ENCODE peak calls at places on chromosomes 2 and 18, in six cellular contexts. V, Z, F, E, M and P are unnamed samples.
A peak's percentile ranks its signal among the peaks of the same experiment; 100 is the strongest.

GRCh38 chr2:198040820-198041219 is 236.4 kb downstream of the PLCL1 start:
- DNase-seq in V (no peak), Z (no peak), F (no peak), E (no peak), M (no peak), P (no peak)

GRCh38 chr2:47937677-47938076 is 31.4 kb upstream of the FBXO11 start:
- DNase-seq in V (no peak), Z (no peak), F (no peak), E (no peak), M (no peak), P (no peak)

GRCh38 chr2:72271766-72272615 is 124.3 kb upstream of the CYP26B1 start:
- DNase-seq in V (no peak), Z (peak; percentile 56), F (no peak), E (no peak), M (no peak), P (no peak)

GRCh38 chr2:151481744-151482143 is 72.0 kb downstream of the RIF1 start:
- DNase-seq in V (no peak), Z (no peak), F (no peak), E (no peak), M (no peak), P (no peak)

GRCh38 chr18:76348267-76349066 is 146.6 kb downstream of the ZNF516 start:
- DNase-seq in V (no peak), Z (no peak), F (no peak), E (no peak), M (no peak), P (peak; percentile 37)

GRCh38 chr2:74004212-74005182 is 19.8 kb downstream of the TET3 start:
- DNase-seq in V (no peak), Z (no peak), F (no peak), E (no peak), M (no peak), P (no peak)

GRCh38 chr2:16128746-16129610 is 188.6 kb downstream of the MYCN start:
- DNase-seq in V (no peak), Z (peak; percentile 2), F (no peak), E (no peak), M (no peak), P (peak; percentile 0)

GRCh38 chr2:33497177-33497787 is 20.8 kb downstream of the RASGRP3 start:
- DNase-seq in V (peak; percentile 91), Z (no peak), F (no peak), E (no peak), M (no peak), P (no peak)

GRCh38 chr2:178412047-178412446 is 38.9 kb downstream of the PRKRA start:
- DNase-seq in V (no peak), Z (peak; percentile 36), F (no peak), E (no peak), M (no peak), P (no peak)

GRCh38 chr2:47174731-47175361 is 19.7 kb upstream of the STPG4 start:
- DNase-seq in V (peak; percentile 75), Z (peak; percentile 90), F (peak; percentile 69), E (peak; percentile 48), M (peak; percentile 74), P (peak; percentile 82)

GRCh38 chr18:80166725-80167124 is 57.7 kb downstream of the ADNP2 start:
- DNase-seq in V (no peak), Z (no peak), F (no peak), E (peak; percentile 7), M (no peak), P (no peak)

GRCh38 chr2:231392431-231393148 is 2.9 kb upstream of the B3GNT7 start:
- DNase-seq in V (no peak), Z (no peak), F (no peak), E (no peak), M (no peak), P (no peak)

GRCh38 chr2:203461736-203462135 is 73.4 kb downstream of the RAPH1 start:
- DNase-seq in V (no peak), Z (no peak), F (no peak), E (no peak), M (no peak), P (no peak)

GRCh38 chr2:203400805-203401585 is 72.8 kb downstream of the ABI2 start:
- DNase-seq in V (no peak), Z (no peak), F (no peak), E (no peak), M (no peak), P (no peak)

GRCh38 chr18:58842978-58843661 is 21.6 kb upstream of the ZNF532 start:
- DNase-seq in V (no peak), Z (no peak), F (no peak), E (peak; percentile 71), M (no peak), P (no peak)

GRCh38 chr18:58896268-58896667 is 31.6 kb downstream of the ZNF532 start:
- DNase-seq in V (no peak), Z (no peak), F (no peak), E (no peak), M (no peak), P (no peak)

GRCh38 chr18:75441921-75442320 is 14.4 kb upstream of the SMIM21 start:
- DNase-seq in V (no peak), Z (no peak), F (no peak), E (no peak), M (no peak), P (no peak)

GRCh38 chr2:64330281-64330680 is 123.7 kb upstream of the LGALSL start:
- DNase-seq in V (no peak), Z (no peak), F (no peak), E (no peak), M (no peak), P (no peak)
- H3K4me3 ChIP-seq in V (no peak overlapping the region), Z (no peak overlapping the region), F (no peak overlapping the region), E (no peak overlapping the region), M (peak overlapping the region; percentile 47), P (no peak overlapping the region)

DNA sequence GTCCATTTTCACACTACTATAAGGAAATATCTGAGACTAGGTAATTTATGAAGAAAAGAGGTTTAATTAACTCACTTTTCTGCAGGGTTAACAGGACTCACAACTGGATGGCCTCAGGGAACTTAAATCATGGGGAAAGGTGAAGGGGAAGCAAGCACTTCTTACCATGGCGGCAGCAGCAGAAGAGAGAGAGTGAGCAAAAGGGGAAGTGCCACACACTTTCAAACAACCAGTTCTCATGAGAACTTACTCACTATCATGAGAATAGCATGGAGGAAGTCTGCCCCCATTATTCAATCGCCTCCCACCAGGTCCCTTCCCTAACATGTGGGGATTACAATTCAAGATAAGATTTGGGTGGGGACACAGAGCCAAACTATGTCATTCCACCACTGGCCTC is 55.1 kb upstream of the NETO1 start:
- DNase-seq in V (no peak), Z (no peak), F (no peak), E (no peak), M (no peak), P (no peak)
- H3K9me3 ChIP-seq in V (no peaks in the 10 kb centered on the region), Z (no peaks in the 10 kb centered on the region), F (no peaks in the 10 kb centered on the region), E (no peaks in the 10 kb centered on the region), M (no peaks in the 10 kb centered on the region), P (no peaks in the 10 kb centered on the region)

GRCh38 chr18:68406761-68407160 is 308.1 kb downstream of the TMX3 start:
- DNase-seq in V (no peak), Z (no peak), F (no peak), E (no peak), M (no peak), P (no peak)
- TF ChIP-seq CTCF in V (no peak), Z (no peak), F (no peak), E (no peak), M (no peak), P (no peak)

GRCh38 chr18:63562284-63562683 is 20.1 kb downstream of the SERPINB12 start:
- DNase-seq in V (peak; percentile 49), Z (no peak), F (no peak), E (no peak), M (no peak), P (no peak)

GRCh38 chr18:63567276-63567675 is 19.9 kb upstream of the SERPINB13 start:
- DNase-seq in V (no peak), Z (no peak), F (no peak), E (no peak), M (no peak), P (no peak)

GRCh38 chr18:63567825-63568224 is 19.3 kb upstream of the SERPINB13 start:
- DNase-seq in V (no peak), Z (no peak), F (no peak), E (no peak), M (no peak), P (no peak)

GRCh38 chr18:63564576-63564975 is 22.4 kb downstream of the SERPINB12 start:
- DNase-seq in V (no peak), Z (no peak), F (no peak), E (no peak), M (no peak), P (no peak)

DNA sequence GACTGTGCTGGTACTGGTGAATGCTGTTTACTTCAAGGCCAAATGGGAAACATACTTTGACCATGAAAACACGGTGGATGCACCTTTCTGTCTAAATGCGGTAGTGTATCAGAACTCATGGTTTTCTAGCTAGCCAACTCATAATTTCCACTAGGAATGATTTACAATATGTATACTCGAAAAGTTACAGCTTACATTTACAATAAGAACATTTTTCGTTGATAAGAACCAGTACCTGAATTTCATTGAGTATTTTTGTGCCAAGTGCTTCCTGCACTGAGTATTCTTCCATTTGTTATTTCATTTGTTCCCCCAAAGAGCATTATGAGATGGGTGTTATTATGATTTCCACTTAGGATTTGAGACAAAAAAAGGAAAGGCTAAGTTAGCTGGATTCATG is 21.9 kb downstream of the SERPINB12 start:
- DNase-seq in V (no peak), Z (no peak), F (no peak), E (no peak), M (no peak), P (no peak)
- H3K4me3 ChIP-seq in V (no peak overlapping the region), Z (no peak overlapping the region), F (no peak overlapping the region), E (no peak overlapping the region), M (no peak overlapping the region), P (no peak overlapping the region)

DNA sequence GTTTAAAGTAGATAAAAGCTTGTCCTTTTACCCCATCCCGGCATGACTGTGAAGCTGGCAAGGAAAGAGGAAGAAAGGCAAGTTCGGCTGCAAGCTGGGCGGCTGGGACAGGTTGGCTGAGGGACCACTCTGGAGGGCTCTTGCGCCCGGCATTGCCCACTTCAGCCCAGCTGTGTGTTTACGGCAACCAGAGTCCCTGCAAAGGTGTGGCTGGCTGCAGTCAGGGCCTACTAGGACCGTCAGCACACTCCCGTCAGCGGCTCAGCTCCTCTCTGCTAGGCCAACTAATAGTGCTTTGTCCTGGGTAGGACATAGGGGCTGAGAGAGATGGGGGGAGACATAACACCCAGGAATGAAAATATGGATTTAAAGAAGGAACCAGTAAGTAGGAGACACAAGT is 11.7 kb upstream of the SAP130 start:
- DNase-seq in V (no peak), Z (no peak), F (no peak), E (no peak), M (no peak), P (no peak)
- H3K9me3 ChIP-seq in V (no peaks in the 10 kb centered on the region), Z (no peaks in the 10 kb centered on the region), F (no peaks in the 10 kb centered on the region), E (no peaks in the 10 kb centered on the region), M (peaks cover 30% of the 10 kb centered on the region), P (no peaks in the 10 kb centered on the region)

DNA sequence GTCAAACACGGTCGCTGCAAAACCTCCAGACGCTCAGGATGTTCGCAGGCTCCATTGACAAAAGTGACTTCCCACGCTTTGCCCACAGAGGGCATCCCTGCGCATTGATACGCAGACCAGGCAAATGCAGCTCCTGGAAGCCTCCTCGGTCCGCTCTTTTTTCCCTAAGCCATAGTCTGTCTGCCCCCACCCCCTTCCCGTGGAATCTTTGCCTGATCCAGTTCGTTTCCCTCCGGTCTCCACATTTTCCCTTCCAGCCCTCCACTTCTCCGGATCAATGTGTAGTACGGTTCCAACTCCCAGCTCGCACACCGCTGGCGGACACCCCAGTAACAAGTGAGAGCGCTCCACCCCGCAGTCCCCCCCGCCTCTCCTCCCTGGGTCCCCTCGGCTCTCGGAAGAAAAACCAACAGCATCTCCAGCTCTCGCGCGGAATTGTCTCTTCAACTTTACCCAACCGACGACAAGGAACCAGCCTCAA is at the start of gene DCC:
- DNase-seq in V (peak; percentile 54), Z (peak; percentile 24), F (peak; percentile 37), E (no peak), M (no peak), P (peak; percentile 19)
- TF ChIP-seq CTCF in V (peak; percentile 38), Z (no peak), F (peak; percentile 19), E (peak; percentile 40), M (peak; percentile 35), P (no peak)